ENCODE peak calls at places on chromosome 4, in four cellular contexts. U is WTC11, V is GM12878, H is K562. X is an unnamed sample.

GRCh38 chr4:154490261-154490588 is 1.4 kb downstream of the DCHS2 start:
- DNase-seq in U (no peak), V (no peak), H (no peak), X (no peak)

GRCh38 chr4:25769251-25769650 is 93.5 kb downstream of the SEL1L3 start:
- DNase-seq in U (no peak), V (no peak), H (no peak), X (no peak)

GRCh38 chr4:162682651-162683050 is 484.0 kb downstream of the NAF1 start:
- DNase-seq in U (no peak), V (no peak), H (no peak), X (no peak)

GRCh38 chr4:94127707-94128328 is 79.8 kb upstream of the SMARCAD1 start:
- DNase-seq in U (no peak), V (no peak), H (peak; percentile 41), X (peak; percentile 30)

GRCh38 chr4:86926428-86927086 is 8.3 kb upstream of the AFF1 start:
- DNase-seq in U (no peak), V (no peak), H (peak; percentile 37), X (no peak)

GRCh38 chr4:4397441-4397819 is 10.5 kb downstream of the NSG1 start:
- DNase-seq in U (no peak), V (no peak), H (no peak), X (no peak)

GRCh38 chr4:74037076-74037475 is 1.4 kb downstream of the CXCL3 start:
- DNase-seq in U (no peak), V (no peak), H (peak; percentile 28), X (no peak)

GRCh38 chr4:96912731-96913130 is 1072.8 kb downstream of the PDHA2 start:
- DNase-seq in U (no peak), V (no peak), H (no peak), X (no peak)

GRCh38 chr4:58166496-58166895 is 1056.3 kb upstream of the IGFBP7 start:
- DNase-seq in U (no peak), V (no peak), H (no peak), X (no peak)

GRCh38 chr4:139887962-139888735 is 222.5 kb downstream of the MGST2 start:
- DNase-seq in U (peak; percentile 21), V (peak; percentile 15), H (no peak), X (no peak)
- TF ChIP-seq CREM in U (no peak), V (no peak), H (no peak), X (no peak)

GRCh38 chr4:13910556-13910955 is 283.0 kb upstream of the BOD1L1 start:
- DNase-seq in U (no peak), V (no peak), H (no peak), X (no peak)

GRCh38 chr4:13905543-13905942 is 278.0 kb upstream of the BOD1L1 start:
- DNase-seq in U (no peak), V (no peak), H (no peak), X (no peak)

GRCh38 chr4:13908455-13908854 is 280.9 kb upstream of the BOD1L1 start:
- DNase-seq in U (no peak), V (no peak), H (no peak), X (no peak)

GRCh38 chr4:13906727-13907126 is 279.2 kb upstream of the BOD1L1 start:
- DNase-seq in U (no peak), V (no peak), H (no peak), X (no peak)

DNA sequence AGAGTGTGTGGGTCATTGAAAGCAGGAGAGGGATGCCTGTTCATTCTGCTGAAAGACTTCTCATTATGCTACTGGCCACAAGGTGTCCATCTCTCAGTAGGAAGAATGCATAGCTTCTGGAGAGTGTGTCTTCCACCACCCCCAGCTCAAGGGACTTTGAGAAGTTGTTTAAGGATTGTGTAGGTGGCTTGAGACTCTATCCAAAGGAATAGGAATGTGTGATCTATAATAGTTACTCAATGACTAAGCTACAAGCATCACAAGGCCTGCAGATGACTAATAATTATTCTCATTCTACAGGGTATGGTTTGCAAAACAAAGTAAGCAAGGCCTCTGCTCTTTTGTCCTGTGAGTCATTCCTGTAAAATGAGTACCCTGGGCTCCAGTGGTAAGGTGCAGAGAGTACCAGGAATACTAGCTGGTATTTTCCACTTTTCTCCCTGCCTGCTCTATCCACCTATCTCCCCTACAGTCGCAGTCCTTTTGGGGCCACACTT is 279.8 kb upstream of the BOD1L1 start:
- DNase-seq in U (no peak), V (no peak), H (no peak), X (peak; percentile 47)
- TF ChIP-seq CREB1 in U (no peak), V (no peak), H (no peak), X (no peak)

GRCh38 chr4:2090642-2091041 is 31.5 kb downstream of the NAT8L start:
- DNase-seq in U (no peak), V (no peak), H (no peak), X (no peak)

GRCh38 chr4:2094545-2094944 is 35.4 kb downstream of the NAT8L start:
- DNase-seq in U (no peak), V (no peak), H (no peak), X (no peak)

GRCh38 chr4:2093265-2093664 is 34.1 kb downstream of the NAT8L start:
- DNase-seq in U (no peak), V (no peak), H (no peak), X (no peak)

GRCh38 chr4:2092653-2093000 is 33.5 kb downstream of the NAT8L start:
- DNase-seq in U (no peak), V (no peak), H (no peak), X (no peak)

DNA sequence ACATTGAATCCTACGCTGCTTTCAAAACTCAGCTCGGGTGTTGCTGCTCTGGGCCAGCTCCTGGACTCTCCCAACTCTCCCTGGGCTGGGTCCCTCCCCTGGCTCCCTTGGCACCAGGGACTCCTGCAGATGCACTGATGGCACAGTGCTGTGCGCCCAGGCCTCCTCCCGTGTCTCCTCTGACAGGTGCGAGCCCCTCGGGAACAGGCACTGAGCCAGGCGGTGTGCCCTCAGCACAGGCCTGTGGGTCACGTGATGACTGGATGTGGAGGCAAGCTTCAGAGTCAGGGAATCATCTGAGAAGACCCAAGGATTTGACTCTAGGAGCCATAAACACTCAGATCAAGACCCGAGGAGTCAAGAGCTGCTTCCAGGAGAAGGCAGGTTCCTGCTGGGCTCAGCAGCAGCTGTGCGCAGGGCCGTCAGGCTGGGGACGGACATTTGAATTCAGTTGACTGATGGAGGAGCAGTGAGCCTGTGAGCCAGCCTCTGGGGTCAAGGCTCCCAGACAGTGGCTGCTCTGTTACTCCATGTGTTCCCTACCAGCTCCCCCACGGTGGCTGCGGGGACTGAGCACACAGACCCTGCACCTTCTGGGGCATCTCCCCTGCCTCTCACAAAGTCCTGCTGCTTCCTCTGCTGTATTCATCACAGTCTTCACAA is 33.0 kb downstream of the NAT8L start:
- DNase-seq in U (no peak), V (no peak), H (no peak), X (no peak)
- TF ChIP-seq CREM in U (no peak), V (no peak), H (no peak), X (no peak)

GRCh38 chr4:19382993-19383392 is 868.7 kb upstream of the SLIT2 start:
- DNase-seq in U (no peak), V (no peak), H (no peak), X (no peak)

GRCh38 chr4:19381068-19381467 is 870.6 kb upstream of the SLIT2 start:
- DNase-seq in U (no peak), V (no peak), H (no peak), X (no peak)

DNA sequence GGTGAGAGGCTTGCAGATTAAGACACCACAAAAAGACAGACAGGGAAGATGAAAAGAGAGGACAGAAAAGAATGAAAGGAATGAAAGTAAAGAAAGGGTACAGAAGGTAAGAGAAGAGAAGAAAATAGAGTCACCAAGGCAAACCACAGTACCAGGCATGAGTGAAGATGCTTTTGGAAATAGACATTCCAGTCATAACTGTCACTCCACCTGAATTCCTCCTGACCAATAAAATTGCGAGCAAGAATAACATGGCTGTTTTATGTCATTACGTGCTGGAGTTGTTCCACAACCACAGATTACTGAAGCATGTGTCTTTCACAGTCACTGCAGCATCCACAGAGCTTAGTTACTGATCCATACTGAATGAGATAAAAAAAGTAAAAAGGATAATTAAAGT is 864.9 kb upstream of the SLIT2 start:
- DNase-seq in U (no peak), V (no peak), H (no peak), X (no peak)
- TF ChIP-seq CREB1 in U (no peak), V (no peak), H (no peak), X (no peak)

GRCh38 chr4:42570221-42570620 is 86.7 kb downstream of the ATP8A1 start:
- DNase-seq in U (no peak), V (no peak), H (no peak), X (no peak)
- TF ChIP-seq CREM in U (no peak), V (no peak), H (no peak), X (no peak)

DNA sequence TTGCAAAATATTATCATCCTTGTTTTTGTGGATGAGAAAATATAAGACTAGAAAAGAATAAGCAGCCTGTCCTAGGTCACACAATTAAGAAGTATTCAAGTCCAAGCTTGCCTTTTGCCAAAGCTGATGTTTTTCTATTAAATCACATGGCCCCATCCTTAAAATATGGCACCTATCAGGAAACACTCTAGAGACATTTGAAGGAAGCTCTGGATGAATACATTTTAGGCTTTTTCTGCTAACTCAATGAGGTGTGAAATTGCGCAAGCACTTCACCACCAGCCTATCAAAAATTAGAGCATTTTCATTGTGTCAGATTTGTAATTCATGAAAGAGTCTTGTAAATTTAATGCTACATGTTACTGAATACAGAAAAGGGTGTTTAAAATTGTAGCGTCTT is 251.1 kb upstream of the MAD2L1 start:
- DNase-seq in U (no peak), V (no peak), H (no peak), X (no peak)
- TF ChIP-seq CREB1 in U (no peak), V (no peak), H (no peak), X (no peak)

GRCh38 chr4:1504786-1505500 is 98.7 kb upstream of the NKX1-1 start:
- DNase-seq in U (peak; percentile 7), V (no peak), H (no peak), X (no peak)

GRCh38 chr4:1508161-1509160 is 102.2 kb upstream of the NKX1-1 start:
- DNase-seq in U (peak; percentile 19), V (no peak), H (no peak), X (no peak)

GRCh38 chr4:1506956-1507721 is 100.9 kb upstream of the NKX1-1 start:
- DNase-seq in U (peak; percentile 6), V (no peak), H (no peak), X (no peak)

GRCh38 chr4:1503583-1504471 is 97.6 kb upstream of the NKX1-1 start:
- DNase-seq in U (peak; percentile 11), V (no peak), H (peak; percentile 50), X (no peak)

GRCh38 chr4:1505511-1506451 is 99.5 kb upstream of the NKX1-1 start:
- DNase-seq in U (peak; percentile 8), V (no peak), H (no peak), X (no peak)
- TF ChIP-seq CREM in U (no peak), V (no peak), H (no peak), X (no peak)

GRCh38 chr4:8879574-8879973 is 7.9 kb upstream of the HMX1 start:
- DNase-seq in U (no peak), V (no peak), H (no peak), X (no peak)

GRCh38 chr4:8876982-8877779 is 5.5 kb upstream of the HMX1 start:
- DNase-seq in U (no peak), V (no peak), H (no peak), X (no peak)

GRCh38 chr4:8874896-8875680 is 3.4 kb upstream of the HMX1 start:
- DNase-seq in U (no peak), V (no peak), H (no peak), X (no peak)

GRCh38 chr4:8880851-8881250 is 9.2 kb upstream of the HMX1 start:
- DNase-seq in U (no peak), V (no peak), H (no peak), X (no peak)

GRCh38 chr4:8877780-8878040 is 6.1 kb upstream of the HMX1 start:
- DNase-seq in U (no peak), V (no peak), H (no peak), X (no peak)
- TF ChIP-seq CREB1 in U (no peak), V (no peak), H (no peak), X (no peak)

X was measured in HepG2.